ENCODE peak calls at places on chromosomes 1 and 21, in nine cellular contexts. Y, G, K, P, T, X, I, C and R are unnamed samples.

GRCh38 chr1:156076609-156077429 is 5.4 kb downstream of the MEX3A start:
- DNase-seq in C (no peak), X (peak; percentile 80), P (peak; percentile 57), Y (no peak), K (peak; percentile 90), I (no peak), G (no peak), T (no peak), R (no peak)

GRCh38 chr1:116951175-116951935 is 41.6 kb downstream of the PTGFRN start:
- DNase-seq in X (no peak), Y (no peak), K (no peak), I (no peak), C (peak; percentile 45), G (peak; percentile 34), P (no peak), T (no peak), R (peak; percentile 25)

GRCh38 chr1:66283583-66284041 is 250.3 kb upstream of the SGIP1 start:
- DNase-seq in P (no peak), T (no peak), K (peak; percentile 78), I (no peak), C (no peak), Y (no peak), X (no peak), G (no peak), R (no peak)

GRCh38 chr21:44299085-44299457 is 782 bp upstream of the PFKL start:
- DNase-seq in T (no peak), K (no peak), P (no peak), Y (no peak), G (no peak), X (no peak), C (no peak), I (no peak), R (no peak)

GRCh38 chr1:244273845-244274619 is 177.7 kb downstream of the ADSS2 start:
- DNase-seq in K (no peak), T (no peak), C (peak; percentile 41), Y (peak; percentile 42), G (peak; percentile 83), I (no peak), X (no peak), P (no peak), R (peak; percentile 89)

GRCh38 chr21:39125752-39126485 is 57.3 kb downstream of the PSMG1 start:
- DNase-seq in P (no peak), C (peak; percentile 58), T (peak; percentile 62), I (no peak), X (peak; percentile 87), K (no peak), G (no peak), Y (peak; percentile 45), R (no peak)

GRCh38 chr1:69506310-69506709 is 61.4 kb upstream of the LRRC7 start:
- DNase-seq in K (no peak), C (no peak), X (no peak), G (no peak), I (no peak), P (no peak), Y (no peak), T (no peak), R (no peak)

GRCh38 chr1:43312638-43313515 is 12.1 kb downstream of the TIE1 start:
- DNase-seq in I (no peak), C (no peak), G (no peak), P (no peak), Y (no peak), T (no peak), K (no peak), X (no peak), R (no peak)

GRCh38 chr1:212514056-212514614 is 81.4 kb downstream of the NENF start:
- DNase-seq in P (peak; percentile 57), X (peak; percentile 52), G (no peak), T (no peak), K (no peak), C (peak; percentile 71), Y (peak; percentile 78), I (no peak), R (no peak)

GRCh38 chr21:25895565-25896205 is 160.9 kb downstream of the GABPA start:
- DNase-seq in P (no peak), X (no peak), K (no peak), G (peak; percentile 4), T (no peak), I (no peak), C (no peak), Y (no peak), R (no peak)

GRCh38 chr1:93703649-93704048 is 22.0 kb upstream of the BCAR3 start:
- DNase-seq in C (no peak), X (no peak), K (no peak), P (no peak), T (no peak), Y (no peak), G (no peak), I (no peak), R (no peak)

GRCh38 chr1:209899948-209900347 is 38.1 kb upstream of the SYT14 start:
- DNase-seq in X (peak; percentile 73), T (no peak), G (no peak), K (no peak), I (no peak), Y (peak; percentile 22), P (no peak), C (no peak), R (no peak)

GRCh38 chr1:199067483-199067882 is 428.6 kb downstream of the PTPRC start:
- DNase-seq in G (no peak), X (no peak), I (no peak), C (no peak), P (no peak), Y (no peak), K (peak; percentile 33), T (no peak), R (no peak)

GRCh38 chr21:25956993-25957714 is 213.4 kb downstream of the APP start:
- DNase-seq in Y (no peak), T (no peak), G (peak; percentile 62), X (no peak), I (no peak), C (no peak), K (no peak), P (no peak), R (peak; percentile 58)

GRCh38 chr1:119873166-119874025 is 22.9 kb downstream of the ADAM30 start:
- DNase-seq in X (no peak), I (no peak), C (no peak), P (no peak), T (no peak), Y (no peak), G (peak; percentile 84), K (no peak), R (no peak)

DNA sequence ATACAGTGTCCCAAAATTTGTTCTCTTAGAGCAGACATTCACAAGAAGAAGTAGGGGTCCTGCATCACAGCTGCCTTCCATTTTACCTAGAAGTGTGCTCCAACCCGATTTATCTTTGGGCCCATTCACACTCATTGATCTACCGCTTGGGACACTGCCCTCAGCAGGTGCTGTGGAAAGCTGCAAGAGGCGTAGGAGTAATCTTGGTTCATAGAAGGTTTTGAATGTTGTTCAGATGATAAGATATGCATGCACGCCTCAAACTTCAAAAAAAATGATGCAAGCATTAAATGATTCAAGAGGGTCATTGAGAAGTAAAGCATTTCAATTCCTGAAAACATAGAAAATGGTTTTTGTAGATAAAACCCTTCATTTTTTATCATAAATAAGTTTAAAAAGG is 18.6 kb upstream of the C1orf105 start:
- DNase-seq in G (no peak), I (no peak), T (no peak), K (no peak), Y (no peak), C (no peak), X (peak; percentile 57), P (no peak), R (no peak)
- TF ChIP-seq CTCF in G (no peak), I (no peak), T (no peak), K (peak; percentile 31), Y (peak; percentile 57), C (no peak), X (peak; percentile 74), P (no peak), R (no peak)

GRCh38 chr1:159798893-159799292 is 3.3 kb upstream of the FCRL6 start:
- DNase-seq in P (peak; percentile 46), C (peak; percentile 60), Y (peak; percentile 90), X (peak; percentile 86), T (peak; percentile 60), G (peak; percentile 69), K (no peak), I (peak; percentile 41), R (peak; percentile 61)
- TF ChIP-seq CTCF in P (peak; percentile 67), C (peak; percentile 61), Y (peak; percentile 83), X (peak; percentile 87), T (peak; percentile 79), G (peak; percentile 73), K (peak; percentile 84), I (peak; percentile 46), R (peak; percentile 79)

DNA sequence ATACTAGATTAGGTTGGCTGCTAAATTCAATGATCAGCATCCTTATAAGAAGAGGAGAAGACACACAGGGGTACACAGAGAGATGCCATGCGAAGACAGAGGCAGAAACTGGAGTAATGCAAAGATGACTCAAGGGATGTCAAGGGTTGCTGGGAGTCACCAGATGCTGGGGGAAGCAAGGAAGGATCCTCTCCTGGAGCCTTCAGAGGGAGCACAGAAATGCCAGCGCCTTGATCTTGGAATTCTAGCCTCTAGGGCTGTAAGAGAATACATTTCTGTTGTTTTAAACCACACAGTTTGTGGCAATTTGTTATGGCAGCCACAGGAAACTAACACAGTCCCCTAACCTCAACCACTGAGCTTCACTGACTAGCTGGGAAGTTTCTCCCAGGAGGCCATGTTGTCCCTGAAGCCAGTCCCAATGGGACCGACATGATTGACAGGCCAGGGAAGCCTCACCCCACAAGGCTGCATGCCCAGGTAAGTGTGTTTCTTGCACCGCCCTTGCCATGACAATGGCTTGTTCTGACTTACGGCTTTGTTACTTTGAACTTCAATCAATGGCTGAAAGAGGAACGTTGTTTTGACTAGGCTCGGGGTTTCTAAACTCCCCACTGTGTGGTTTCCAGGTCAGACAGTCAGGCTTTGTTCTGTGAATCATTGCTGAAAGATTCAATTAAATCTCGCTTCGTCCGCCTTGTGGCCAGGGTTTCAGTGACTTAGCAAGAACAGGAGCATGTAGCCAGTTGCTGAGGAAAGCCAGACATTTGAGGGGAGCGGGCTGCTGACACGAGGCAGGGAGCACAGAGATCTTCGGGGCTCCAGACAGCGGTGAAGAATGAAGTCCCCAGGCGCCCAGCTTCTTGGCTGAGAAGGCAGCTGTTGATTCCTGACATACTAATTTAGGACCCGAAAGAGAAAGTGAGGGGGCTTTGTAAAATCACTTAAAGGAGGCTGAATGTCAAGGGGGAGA is 62.3 kb downstream of the RUNX1 start:
- DNase-seq in G (peak; percentile 57), P (no peak), I (no peak), X (peak; percentile 36), K (peak; percentile 73), C (no peak), Y (peak; percentile 93), T (no peak), R (no peak)
- TF ChIP-seq CTCF in G (peak; percentile 26), P (no peak), I (no peak), X (no peak), K (no peak), C (no peak), Y (peak; percentile 10), T (no peak), R (no peak)

DNA sequence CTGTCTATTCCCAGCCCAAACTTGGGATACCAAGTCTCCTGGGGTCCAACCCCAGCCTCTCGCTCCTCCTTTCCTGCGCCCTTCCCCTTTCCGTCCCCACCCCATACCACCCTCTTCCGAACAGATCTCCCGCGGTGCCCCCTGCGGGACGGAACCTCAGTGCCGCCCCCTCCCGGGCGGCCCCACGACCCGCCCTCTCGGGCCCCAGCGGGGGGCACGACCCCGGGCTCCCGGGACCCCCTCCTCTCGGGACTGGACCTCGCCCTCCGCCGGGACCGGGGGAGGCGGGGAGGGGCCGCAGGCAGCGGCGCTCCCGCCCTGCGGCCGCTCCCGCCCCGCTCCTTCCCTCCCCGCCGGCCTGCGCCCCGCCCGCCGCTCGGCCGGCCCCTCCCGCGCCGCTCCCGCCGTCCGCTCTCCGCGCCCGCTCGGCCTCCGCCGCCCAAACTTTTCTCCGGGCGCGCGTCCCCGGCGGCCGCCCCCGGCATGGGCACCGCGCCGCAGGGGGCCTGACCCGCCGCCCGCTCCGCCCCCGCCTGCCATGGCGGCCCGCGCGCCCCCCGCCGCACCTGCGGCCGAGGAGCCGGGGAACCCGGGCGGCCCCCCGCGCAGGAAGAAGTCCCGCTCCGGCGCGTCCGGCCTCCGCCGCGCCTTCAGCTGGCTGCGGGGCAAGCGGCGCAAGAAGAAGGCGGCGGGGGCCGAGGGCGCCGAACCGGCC is 39.0 kb upstream of the SYNC start:
- DNase-seq in P (peak; percentile 68), K (no peak), T (no peak), I (no peak), Y (no peak), G (no peak), C (no peak), X (no peak), R (no peak)
- TF ChIP-seq CTCF in P (no peak), K (peak; percentile 23), T (peak; percentile 59), I (peak; percentile 21), Y (peak; percentile 31), G (peak; percentile 43), C (no peak), X (peak; percentile 56), R (peak; percentile 45)